ENCODE peak calls at places on chromosomes 16 and 17, in four cellular contexts. F is stomach, B is heart left ventricle, D is cardiac muscle cell. G is an unnamed sample. For H3K9me3, the result is how much of the 10 kb centered on the place peaks cover.

GRCh38 chr17:78362232-78362631 is 2.4 kb upstream of the SOCS3 start:
- DNase-seq in F (no peak), B (no peak), D (no peak), G (no peak)

GRCh38 chr16:47046726-47047602 is 73.5 kb upstream of the DNAJA2 start:
- DNase-seq in F (no peak), B (no peak), D (no peak), G (no peak)

GRCh38 chr17:47119746-47120520 is 69.2 kb downstream of the CDC27 start:
- DNase-seq in F (no peak), B (no peak), D (peak), G (no peak)

GRCh38 chr16:17026600-17027242 is 444.0 kb downstream of the XYLT1 start:
- DNase-seq in F (no peak), B (no peak), D (no peak), G (no peak)

GRCh38 chr17:40915199-40915661 is 22.2 kb downstream of the KRT23 start:
- DNase-seq in F (no peak), B (no peak), D (peak), G (no peak)

GRCh38 chr17:79871131-79871530 is 31.9 kb upstream of the CBX4 start:
- DNase-seq in F (no peak), B (no peak), D (no peak), G (no peak)

GRCh38 chr17:43584666-43585102 is 38.5 kb upstream of the ETV4 start:
- DNase-seq in F (no peak), B (no peak), D (peak), G (no peak)

GRCh38 chr16:24070851-24071250 is 185.3 kb upstream of the CACNG3 start:
- DNase-seq in F (no peak), B (no peak), D (peak), G (no peak)

GRCh38 chr16:67016681-67017450 is 12.1 kb upstream of the CBFB start:
- DNase-seq in F (no peak), B (no peak), D (no peak), G (no peak)

GRCh38 chr17:18988546-18989173 is 15.9 kb downstream of the FAM83G start:
- DNase-seq in F (peak), B (no peak), D (no peak), G (no peak)

GRCh38 chr17:37570527-37571093 is 38.6 kb downstream of the SYNRG start:
- DNase-seq in F (peak), B (peak), D (peak), G (peak)

GRCh38 chr17:40707720-40708119 is 4.2 kb upstream of the KRT24 start:
- DNase-seq in F (no peak), B (peak), D (no peak), G (peak)

GRCh38 chr17:77471984-77472836 is 331.4 kb downstream of the SEC14L1 start:
- DNase-seq in F (peak), B (peak), D (peak), G (peak)

GRCh38 chr16:5965321-5965720 is 867.7 kb upstream of the EEF2KMT start:
- DNase-seq in F (no peak), B (no peak), D (no peak), G (no peak)

GRCh38 chr16:26795184-26795583 is 271.5 kb upstream of the C16orf82 start:
- DNase-seq in F (no peak), B (no peak), D (no peak), G (no peak)

GRCh38 chr17:14803781-14804180 is 461.3 kb downstream of the PMP22 start:
- DNase-seq in F (no peak), B (no peak), D (peak), G (no peak)

GRCh38 chr17:40564883-40565744 is at the start of gene CCR7:
- DNase-seq in F (peak), B (no peak), D (no peak), G (no peak)

GRCh38 chr16:22664132-22664531 is 149.8 kb upstream of the HS3ST2 start:
- DNase-seq in F (no peak), B (no peak), D (no peak), G (no peak)

GRCh38 chr17:27471321-27472269 is 15.3 kb downstream of the KSR1 start:
- DNase-seq in F (no peak), B (no peak), D (no peak), G (no peak)

GRCh38 chr17:36862116-36862920 is 75.0 kb upstream of the LHX1 start:
- DNase-seq in F (no peak), B (no peak), D (no peak), G (no peak)

GRCh38 chr17:9811086-9811485 is 10.8 kb downstream of the GSG1L2 start:
- DNase-seq in F (no peak), B (no peak), D (no peak), G (no peak)

GRCh38 chr17:2963332-2964027 is 99.9 kb downstream of the OR1D5 start:
- DNase-seq in F (no peak), B (no peak), D (no peak), G (no peak)

GRCh38 chr16:51834131-51834530 is 683.1 kb upstream of the SALL1 start:
- DNase-seq in F (no peak), B (no peak), D (peak), G (no peak)

GRCh38 chr16:2813661-2814288 is 3.3 kb upstream of the PRSS21 start:
- DNase-seq in F (no peak), B (no peak), D (no peak), G (no peak)

GRCh38 chr17:8629371-8630226 is 926 bp downstream of the MYH10 start:
- DNase-seq in F (no peak), B (peak), D (peak), G (peak)

GRCh38 chr16:1534021-1535020 is 855 bp downstream of the TMEM204 start:
- DNase-seq in F (no peak), B (no peak), D (no peak), G (no peak)

GRCh38 chr17:5127910-5128309 is 12.1 kb downstream of the USP6 start:
- DNase-seq in F (no peak), B (no peak), D (no peak), G (no peak)

GRCh38 chr16:48050871-48051270 is 104.9 kb downstream of the ABCC12 start:
- DNase-seq in F (no peak), B (no peak), D (no peak), G (no peak)

GRCh38 chr17:78341559-78342437 is 18.1 kb downstream of the SOCS3 start:
- DNase-seq in F (peak), B (peak), D (peak), G (peak)

GRCh38 chr16:54633943-54634362 is 296.7 kb upstream of the IRX5 start:
- DNase-seq in F (peak), B (peak), D (peak), G (peak)

GRCh38 chr16:12305847-12306246 is 329.3 kb downstream of the SNX29 start:
- DNase-seq in F (no peak), B (no peak), D (no peak), G (no peak)

GRCh38 chr17:56158344-56158743 is 5.1 kb downstream of the ANKFN1 start:
- DNase-seq in F (no peak), B (no peak), D (no peak), G (no peak)

GRCh38 chr17:44607836-44608690 is 48.2 kb upstream of the MEIOC start:
- DNase-seq in F (no peak), B (no peak), D (peak), G (no peak)

GRCh38 chr17:29617125-29617480 is 5.6 kb downstream of the CORO6 start:
- DNase-seq in F (peak), B (peak), D (peak), G (peak)

GRCh38 chr16:21590791-21591190 is 8.6 kb upstream of the METTL9 start:
- DNase-seq in F (no peak), B (no peak), D (peak), G (no peak)

GRCh38 chr16:84559311-84559932 is 55.0 kb upstream of the MEAK7 start:
- DNase-seq in F (no peak), B (no peak), D (no peak), G (no peak)

GRCh38 chr17:38545531-38546225 is 60.1 kb downstream of the SRCIN1 start:
- DNase-seq in F (no peak), B (no peak), D (no peak), G (no peak)

GRCh38 chr17:64630309-64631223 is 31.5 kb downstream of the SMURF2 start:
- DNase-seq in F (no peak), B (no peak), D (no peak), G (no peak)

GRCh38 chr16:20398603-20399002 is 5.9 kb downstream of the PDILT start:
- DNase-seq in F (no peak), B (no peak), D (no peak), G (no peak)

GRCh38 chr17:50575581-50576210 is 15.2 kb downstream of the CACNA1G start:
- DNase-seq in F (no peak), B (no peak), D (no peak), G (no peak)
- TF ChIP-seq CTCF in F (no peak), B (no peak), D (no peak), G (no peak)

GRCh38 chr17:31857920-31858646 is 961 bp downstream of the COPRS start:
- DNase-seq in F (no peak), B (no peak), D (no peak), G (no peak)
- H3K4me3 ChIP-seq in F (peak), B (peak), D (peak), G (peak)

GRCh38 chr17:82212331-82213250 is at the start of gene CCDC57:
- DNase-seq in F (peak), B (peak), D (peak), G (peak)
- H3K9me3 ChIP-seq in F (under half), B (under half), D (under half), G (under half)

GRCh38 chr16:89946515-89946914 is 2.0 kb upstream of the DEF8 start:
- DNase-seq in F (no peak), B (no peak), D (no peak), G (no peak)

GRCh38 chr16:89949756-89950155 is 1.2 kb downstream of the DEF8 start:
- DNase-seq in F (no peak), B (no peak), D (no peak), G (no peak)

GRCh38 chr16:89944773-89945172 is 3.8 kb upstream of the DEF8 start:
- DNase-seq in F (no peak), B (no peak), D (no peak), G (no peak)

GRCh38 chr16:89949121-89949742 is 677 bp downstream of the DEF8 start:
- DNase-seq in F (no peak), B (no peak), D (no peak), G (no peak)

DNA sequence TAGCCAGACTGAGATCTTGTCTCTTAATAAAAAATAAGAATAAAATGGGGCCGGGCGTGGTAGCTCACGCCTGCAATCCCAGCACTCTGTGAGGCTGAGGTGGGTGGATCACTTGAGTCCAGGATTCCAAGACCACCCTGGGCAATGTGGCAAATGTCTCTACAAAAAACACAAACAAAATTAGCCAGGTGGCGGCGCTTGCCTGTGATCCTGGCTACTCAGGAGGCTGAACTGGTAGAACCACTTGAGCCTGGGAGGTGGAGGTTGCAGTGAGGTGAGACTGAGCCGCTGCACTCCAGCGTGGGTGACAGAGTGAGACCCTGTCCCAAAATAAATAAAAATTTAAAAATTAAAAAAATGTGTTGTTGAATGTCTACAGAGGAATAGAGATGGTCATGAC is 2.9 kb upstream of the DEF8 start:
- DNase-seq in F (no peak), B (no peak), D (no peak), G (peak)
- TF ChIP-seq CTCF in F (no peak), B (no peak), D (no peak), G (peak)

DNA sequence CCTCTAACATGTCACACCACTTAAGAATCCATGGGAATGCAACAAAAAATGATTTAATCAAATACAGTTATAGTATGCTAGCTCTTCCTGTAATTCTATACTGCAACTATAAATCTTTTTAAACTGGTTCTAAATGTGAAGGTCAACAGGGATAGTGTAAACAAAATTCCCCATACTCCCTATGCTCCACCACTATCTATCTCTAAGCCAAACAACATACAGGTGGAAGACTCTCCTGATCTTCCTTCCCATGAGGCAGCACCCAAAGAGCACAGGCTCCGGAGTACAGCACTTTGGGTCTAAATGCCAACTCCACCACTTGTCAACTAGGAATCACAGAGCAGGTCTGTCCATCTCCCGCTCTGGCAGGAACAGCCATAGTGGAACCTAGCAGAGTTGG is 4.3 kb downstream of the XPO6 start:
- DNase-seq in F (no peak), B (no peak), D (no peak), G (no peak)
- H3K4me3 ChIP-seq in F (no peak), B (no peak), D (no peak), G (no peak)

G was measured in thyroid gland.